ENCODE peak calls at places on chromosomes 11 and 22, in five cellular contexts. E is OCI-LY7, F is frontal cortex, U is left cardiac atrium, V is DND-41. C is an unnamed sample.

GRCh38 chr11:7219457-7219856 is 32.2 kb upstream of the SYT9 start:
- DNase-seq in V (no peak), E (no peak), U (no peak), F (no peak), C (no peak)

GRCh38 chr22:49295851-49296560 is 531.7 kb downstream of the BRD1 start:
- DNase-seq in V (no peak), F (no peak), U (no peak), E (no peak), C (no peak)

GRCh38 chr11:124889692-124890091 is 8.0 kb downstream of the ROBO4 start:
- DNase-seq in F (no peak), V (no peak), E (no peak), U (no peak), C (no peak)

GRCh38 chr11:69373251-69373635 is 79.3 kb downstream of the MYEOV start:
- DNase-seq in V (no peak), U (no peak), E (no peak), F (no peak), C (no peak)

GRCh38 chr11:2940930-2941821 is 12.0 kb upstream of the PHLDA2 start:
- DNase-seq in F (no peak), V (no peak), U (no peak), E (no peak), C (no peak)

GRCh38 chr11:112822478-112823274 is 138.5 kb upstream of the NCAM1 start:
- DNase-seq in F (no peak), V (no peak), U (no peak), E (no peak), C (peak; percentile 36)

GRCh38 chr11:19934828-19935259 is 222.2 kb downstream of the NAV2 start:
- DNase-seq in V (no peak), U (no peak), E (no peak), F (no peak), C (no peak)

GRCh38 chr11:76756341-76756771 is 26.8 kb upstream of the TSKU start:
- DNase-seq in E (no peak), U (no peak), V (no peak), F (no peak), C (peak; percentile 88)

GRCh38 chr11:107799245-107799859 is 59.2 kb downstream of the SLC35F2 start:
- DNase-seq in E (peak; percentile 71), U (peak; percentile 69), F (peak; percentile 47), V (peak; percentile 61), C (peak; percentile 32)

GRCh38 chr11:613369-613968 is 2.3 kb downstream of the IRF7 start:
- DNase-seq in F (peak; percentile 81), V (peak; percentile 70), U (peak; percentile 69), E (peak; percentile 64), C (peak; percentile 63)